ENCODE peak calls at places on chromosomes 3 and 15, in six cellular contexts. P is Peyer's patch; B is psoas muscle; T is naive thymus-derived CD4-positive, alpha-beta T cell; I is endodermal cell; O is Panc1. Y is an unnamed sample.
A peak's percentile ranks its signal among the peaks of the same experiment; 100 is the strongest.

GRCh38 chr3:110149763-110150162 is 812.4 kb upstream of the DPPA4 start:
- DNase-seq in T (no peak), I (no peak), O (no peak), P (no peak), B (no peak), Y (no peak)

GRCh38 chr15:51251591-51251990 is 86.8 kb downstream of the CYP19A1 start:
- DNase-seq in T (no peak), I (peak; percentile 58), B (no peak), O (no peak), P (no peak), Y (no peak)

GRCh38 chr3:176046717-176047116 is 1150.6 kb downstream of the TBL1XR1 start:
- DNase-seq in T (no peak), P (no peak), B (no peak), O (no peak), I (no peak), Y (no peak)

GRCh38 chr15:59894835-59895234 is 109.3 kb upstream of the FOXB1 start:
- DNase-seq in B (no peak), O (no peak), P (no peak), T (no peak), I (no peak), Y (no peak)

GRCh38 chr15:99104788-99105515 is at the start of gene SYNM:
- DNase-seq in B (peak; percentile 86), T (no peak), O (no peak), P (peak; percentile 73), I (peak; percentile 95), Y (peak; percentile 2)

GRCh38 chr3:186669378-186670084 is 3.7 kb downstream of the HRG start:
- DNase-seq in O (no peak), T (no peak), B (no peak), P (no peak), I (no peak), Y (peak; percentile 65)

GRCh38 chr15:41558400-41559238 is at the start of gene TYRO3:
- DNase-seq in B (peak; percentile 75), O (no peak), I (peak; percentile 85), T (peak; percentile 44), P (peak; percentile 84), Y (peak; percentile 61)

GRCh38 chr3:122857019-122857418 is 62.1 kb downstream of the SLC49A4 start:
- DNase-seq in O (no peak), B (no peak), T (no peak), I (no peak), P (no peak), Y (no peak)

GRCh38 chr15:69604050-69604378 is 151.4 kb downstream of the RPLP1 start:
- DNase-seq in I (peak; percentile 83), T (no peak), O (no peak), B (no peak), P (peak; percentile 55), Y (no peak)

GRCh38 chr15:56249080-56249479 is 5.4 kb upstream of the RFX7 start:
- DNase-seq in B (no peak), O (no peak), T (no peak), I (peak; percentile 59), P (no peak), Y (no peak)

GRCh38 chr3:128482857-128483656 is 9.9 kb downstream of the GATA2 start:
- DNase-seq in B (peak; percentile 47), T (no peak), I (peak; percentile 68), O (no peak), P (no peak), Y (no peak)

GRCh38 chr15:58469432-58470353 is 37.9 kb downstream of the LIPC start:
- DNase-seq in O (no peak), T (no peak), I (peak; percentile 79), P (no peak), B (no peak), Y (peak; percentile 82)

GRCh38 chr15:31347067-31347975 is 20.7 kb downstream of the KLF13 start:
- DNase-seq in T (peak; percentile 89), B (no peak), P (peak; percentile 88), O (no peak), I (no peak), Y (peak; percentile 95)

GRCh38 chr3:153138267-153139210 is 23.5 kb upstream of the RAP2B start:
- DNase-seq in I (peak; percentile 72), T (no peak), P (peak; percentile 80), O (peak; percentile 99), B (peak; percentile 25), Y (no peak)

GRCh38 chr3:53703630-53704362 is 142.4 kb downstream of the CHDH start:
- DNase-seq in P (no peak), B (no peak), I (no peak), T (no peak), O (no peak), Y (no peak)

GRCh38 chr15:38002883-38003477 is 68.5 kb downstream of the TMCO5A start:
- DNase-seq in T (no peak), B (peak; percentile 31), O (no peak), P (peak; percentile 84), I (peak; percentile 89), Y (no peak)

GRCh38 chr15:45343258-45343860 is 35.0 kb downstream of the GATM start:
- DNase-seq in O (no peak), I (no peak), P (no peak), B (no peak), T (no peak), Y (no peak)

GRCh38 chr15:74252291-74253080 is 16.4 kb downstream of the CCDC33 start:
- DNase-seq in B (no peak), I (no peak), O (no peak), T (no peak), P (no peak), Y (no peak)

GRCh38 chr15:52782514-52782913 is 7.6 kb downstream of the ONECUT1 start:
- DNase-seq in P (no peak), O (no peak), I (no peak), B (no peak), T (no peak), Y (no peak)

GRCh38 chr15:97909291-97909891 is 51.1 kb upstream of the ARRDC4 start:
- DNase-seq in O (peak; percentile 39), T (peak; percentile 9), P (peak; percentile 85), I (peak; percentile 91), B (peak; percentile 43), Y (peak; percentile 34)

GRCh38 chr15:43879386-43880355 is 52.9 kb downstream of the WDR76 start:
- DNase-seq in P (no peak), O (no peak), I (no peak), B (no peak), T (no peak), Y (no peak)

GRCh38 chr3:135034881-135035440 is 239.9 kb downstream of the EPHB1 start:
- DNase-seq in T (no peak), O (no peak), B (no peak), P (no peak), I (peak; percentile 34), Y (no peak)

GRCh38 chr3:177979684-177980083 is 556.6 kb upstream of the KCNMB2 start:
- DNase-seq in T (no peak), O (no peak), B (no peak), P (no peak), I (no peak), Y (no peak)

GRCh38 chr15:38538328-38539007 is 26.1 kb downstream of the RASGRP1 start:
- DNase-seq in P (no peak), I (no peak), T (peak; percentile 31), B (no peak), O (no peak), Y (no peak)

GRCh38 chr15:95996494-95996893 is 334.0 kb upstream of the NR2F2 start:
- DNase-seq in O (no peak), T (peak; percentile 29), I (no peak), P (no peak), B (no peak), Y (peak; percentile 44)

GRCh38 chr3:120908803-120909601 is 997 bp downstream of the STXBP5L start:
- DNase-seq in B (peak; percentile 8), I (no peak), O (no peak), T (no peak), P (no peak), Y (no peak)
- H3K27me3 ChIP-seq in B (peaks cover 3% of the 10 kb centered on the region), I (peaks cover 39% of the 10 kb centered on the region), O (peaks cover 49% of the 10 kb centered on the region), T (peaks cover 7% of the 10 kb centered on the region), P (no peaks in the 10 kb centered on the region), Y (peaks cover 40% of the 10 kb centered on the region)

GRCh38 chr3:46930176-46930944 is 46.2 kb downstream of the CCDC12 start:
- DNase-seq in O (no peak), I (no peak), P (peak; percentile 50), T (no peak), B (no peak), Y (no peak)
- H3K4me1 ChIP-seq in O (peaks cover 40% of the 10 kb centered on the region), I (peaks cover 6% of the 10 kb centered on the region), P (peaks cover 83% of the 10 kb centered on the region), T (peaks cover 34% of the 10 kb centered on the region), B (peaks cover 100% of the 10 kb centered on the region), Y (peaks cover 70% of the 10 kb centered on the region)

GRCh38 chr3:44418549-44418948 is 58.9 kb downstream of the ZNF445 start:
- DNase-seq in P (no peak), O (no peak), T (no peak), B (no peak), I (peak; percentile 77), Y (no peak)

GRCh38 chr3:44419923-44420650 is 57.4 kb downstream of the ZNF445 start:
- DNase-seq in O (no peak), T (no peak), P (no peak), I (peak; percentile 24), B (no peak), Y (no peak)

GRCh38 chr3:44421280-44421679 is 56.2 kb downstream of the ZNF445 start:
- DNase-seq in T (no peak), P (no peak), O (no peak), I (peak; percentile 29), B (no peak), Y (no peak)

GRCh38 chr3:44420676-44421075 is 56.8 kb downstream of the ZNF445 start:
- DNase-seq in P (no peak), I (no peak), O (no peak), T (no peak), B (no peak), Y (no peak)

DNA sequence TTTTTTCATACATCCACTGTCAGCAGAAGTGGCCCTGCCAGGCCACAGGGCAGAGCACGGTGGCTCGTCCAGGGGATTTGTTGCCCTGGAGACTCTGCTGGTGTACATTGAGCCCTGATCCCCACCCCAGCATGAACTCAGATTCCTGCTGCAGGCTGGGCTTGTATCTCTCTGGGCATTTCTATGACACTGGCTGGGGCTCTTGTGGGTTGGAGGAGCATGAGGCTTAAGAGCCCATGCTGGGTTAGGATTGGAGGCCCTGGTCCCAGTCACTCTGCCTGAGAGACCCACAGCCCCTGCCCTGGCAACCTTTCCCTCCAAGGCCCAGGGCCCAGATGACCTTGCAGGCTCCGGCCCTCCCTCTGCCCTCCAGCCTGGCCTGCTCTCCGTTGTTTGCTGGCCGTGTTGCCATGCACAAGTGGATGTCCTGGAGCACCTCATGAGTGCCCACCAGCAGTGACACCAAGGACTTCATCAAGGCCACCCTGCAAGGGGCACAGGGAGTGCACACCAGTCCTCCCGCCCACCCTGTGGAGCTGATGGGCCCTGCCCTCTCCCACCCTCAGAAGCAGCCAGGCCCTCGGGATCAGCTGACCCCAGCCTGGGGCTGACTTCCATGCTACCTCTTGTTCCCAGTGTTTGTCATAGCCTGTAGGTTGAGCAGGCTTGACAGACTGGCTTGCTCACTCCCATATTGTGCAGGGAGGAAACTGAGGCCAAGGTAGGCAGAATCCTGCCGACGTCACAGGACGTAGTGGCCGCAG is 58.1 kb downstream of the ZNF445 start:
- DNase-seq in T (no peak), O (no peak), P (no peak), B (no peak), I (peak; percentile 17), Y (no peak)
- H3K27me3 ChIP-seq in T (no peaks in the 10 kb centered on the region), O (no peaks in the 10 kb centered on the region), P (no peaks in the 10 kb centered on the region), B (no peaks in the 10 kb centered on the region), I (no peaks in the 10 kb centered on the region), Y (no peaks in the 10 kb centered on the region)

DNA sequence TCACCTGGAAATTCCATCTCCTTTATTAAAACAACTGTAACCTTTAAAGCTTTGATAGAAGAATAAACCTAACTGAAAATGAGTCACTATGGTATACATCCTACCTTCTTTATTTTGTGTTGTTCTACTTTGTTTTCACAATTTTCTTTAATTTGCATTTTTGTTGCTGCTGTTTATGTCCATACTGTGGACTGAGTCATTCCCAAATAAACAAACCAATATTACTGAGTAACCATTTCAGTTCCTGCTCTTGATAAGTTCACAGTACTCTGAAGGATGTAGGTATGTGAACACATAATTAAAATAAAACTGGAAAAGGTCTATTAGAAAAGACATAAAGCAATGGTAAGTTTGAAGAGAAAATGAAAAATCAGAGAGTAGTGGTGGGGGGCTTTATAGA is 528.5 kb upstream of the GOLIM4 start:
- DNase-seq in O (no peak), P (no peak), T (no peak), I (no peak), B (no peak), Y (no peak)
- H3K4me1 ChIP-seq in O (no peaks in the 10 kb centered on the region), P (no peaks in the 10 kb centered on the region), T (no peaks in the 10 kb centered on the region), I (no peaks in the 10 kb centered on the region), B (no peaks in the 10 kb centered on the region), Y (no peaks in the 10 kb centered on the region)

Y was measured in CD4-positive, CD25-positive, alpha-beta regulatory T cell.